ENCODE peak calls at places on chromosomes 1 and 21, in ten cellular contexts. One of them, this sample, is unnamed.

GRCh38 chr1:117017648-117018047 is 16.1 kb downstream of the CD101 start:
- DNase-seq in pancreas: no peak
- DNase-seq in T-helper 17 cell: no peak
- DNase-seq in activated CD8-positive, alpha-beta memory T cell treated with anti-CD3 and anti-CD28 coated beads, Interleukin-2, amount 50 U/mL, for 48 hours: no peak
- DNase-seq in stimulated activated CD4-positive, alpha-beta T cell treated with anti-CD3 and anti-CD28 coated beads, Interleukin-1b, Interleukin-23, amount 100 ng/mL, for 4 hours: no peak
- DNase-seq in A549: no peak
- DNase-seq in upper lobe of right lung: peak
- DNase-seq in PC-3: no peak
- DNase-seq in type B pancreatic cell: no peak
- DNase-seq in MCF 10A: no peak
- DNase-seq in this sample: no peak

GRCh38 chr1:169090900-169091311 is 15.6 kb upstream of the ATP1B1 start:
- DNase-seq in pancreas: no peak
- DNase-seq in T-helper 17 cell: no peak
- DNase-seq in activated CD8-positive, alpha-beta memory T cell treated with anti-CD3 and anti-CD28 coated beads, Interleukin-2, amount 50 U/mL, for 48 hours: no peak
- DNase-seq in stimulated activated CD4-positive, alpha-beta T cell treated with anti-CD3 and anti-CD28 coated beads, Interleukin-1b, Interleukin-23, amount 100 ng/mL, for 4 hours: no peak
- DNase-seq in A549: no peak
- DNase-seq in upper lobe of right lung: no peak
- DNase-seq in PC-3: no peak
- DNase-seq in type B pancreatic cell: no peak
- DNase-seq in MCF 10A: no peak
- DNase-seq in this sample: no peak

GRCh38 chr1:154703207-154703606 is 95.2 kb upstream of the ADAR start:
- DNase-seq in pancreas: no peak
- DNase-seq in T-helper 17 cell: no peak
- DNase-seq in activated CD8-positive, alpha-beta memory T cell treated with anti-CD3 and anti-CD28 coated beads, Interleukin-2, amount 50 U/mL, for 48 hours: no peak
- DNase-seq in stimulated activated CD4-positive, alpha-beta T cell treated with anti-CD3 and anti-CD28 coated beads, Interleukin-1b, Interleukin-23, amount 100 ng/mL, for 4 hours: no peak
- DNase-seq in A549: no peak
- DNase-seq in upper lobe of right lung: no peak
- DNase-seq in PC-3: peak
- DNase-seq in type B pancreatic cell: no peak
- DNase-seq in MCF 10A: peak
- DNase-seq in this sample: no peak

GRCh38 chr21:16070207-16070651 is 340.4 kb downstream of the USP25 start:
- DNase-seq in pancreas: no peak
- DNase-seq in T-helper 17 cell: no peak
- DNase-seq in activated CD8-positive, alpha-beta memory T cell treated with anti-CD3 and anti-CD28 coated beads, Interleukin-2, amount 50 U/mL, for 48 hours: no peak
- DNase-seq in stimulated activated CD4-positive, alpha-beta T cell treated with anti-CD3 and anti-CD28 coated beads, Interleukin-1b, Interleukin-23, amount 100 ng/mL, for 4 hours: no peak
- DNase-seq in A549: no peak
- DNase-seq in upper lobe of right lung: no peak
- DNase-seq in PC-3: peak
- DNase-seq in type B pancreatic cell: no peak
- DNase-seq in MCF 10A: no peak
- DNase-seq in this sample: peak

GRCh38 chr1:33435096-33435820 is 4.4 kb upstream of the PHC2 start:
- DNase-seq in pancreas: no peak
- DNase-seq in T-helper 17 cell: no peak
- DNase-seq in activated CD8-positive, alpha-beta memory T cell treated with anti-CD3 and anti-CD28 coated beads, Interleukin-2, amount 50 U/mL, for 48 hours: no peak
- DNase-seq in stimulated activated CD4-positive, alpha-beta T cell treated with anti-CD3 and anti-CD28 coated beads, Interleukin-1b, Interleukin-23, amount 100 ng/mL, for 4 hours: no peak
- DNase-seq in A549: no peak
- DNase-seq in upper lobe of right lung: no peak
- DNase-seq in PC-3: peak
- DNase-seq in type B pancreatic cell: no peak
- DNase-seq in MCF 10A: peak
- DNase-seq in this sample: peak

GRCh38 chr1:202798792-202799331 is 9.4 kb downstream of the KDM5B start:
- DNase-seq in pancreas: no peak
- DNase-seq in T-helper 17 cell: no peak
- DNase-seq in activated CD8-positive, alpha-beta memory T cell treated with anti-CD3 and anti-CD28 coated beads, Interleukin-2, amount 50 U/mL, for 48 hours: no peak
- DNase-seq in stimulated activated CD4-positive, alpha-beta T cell treated with anti-CD3 and anti-CD28 coated beads, Interleukin-1b, Interleukin-23, amount 100 ng/mL, for 4 hours: no peak
- DNase-seq in A549: no peak
- DNase-seq in upper lobe of right lung: no peak
- DNase-seq in PC-3: no peak
- DNase-seq in type B pancreatic cell: no peak
- DNase-seq in MCF 10A: no peak
- DNase-seq in this sample: no peak

GRCh38 chr1:59107916-59108315 is 189.0 kb upstream of the FGGY start:
- DNase-seq in pancreas: no peak
- DNase-seq in T-helper 17 cell: no peak
- DNase-seq in activated CD8-positive, alpha-beta memory T cell treated with anti-CD3 and anti-CD28 coated beads, Interleukin-2, amount 50 U/mL, for 48 hours: no peak
- DNase-seq in stimulated activated CD4-positive, alpha-beta T cell treated with anti-CD3 and anti-CD28 coated beads, Interleukin-1b, Interleukin-23, amount 100 ng/mL, for 4 hours: no peak
- DNase-seq in A549: no peak
- DNase-seq in upper lobe of right lung: no peak
- DNase-seq in PC-3: no peak
- DNase-seq in type B pancreatic cell: no peak
- DNase-seq in MCF 10A: no peak
- DNase-seq in this sample: no peak

GRCh38 chr1:59360170-59360569 is 63.3 kb downstream of the FGGY start:
- DNase-seq in pancreas: no peak
- DNase-seq in T-helper 17 cell: no peak
- DNase-seq in activated CD8-positive, alpha-beta memory T cell treated with anti-CD3 and anti-CD28 coated beads, Interleukin-2, amount 50 U/mL, for 48 hours: no peak
- DNase-seq in stimulated activated CD4-positive, alpha-beta T cell treated with anti-CD3 and anti-CD28 coated beads, Interleukin-1b, Interleukin-23, amount 100 ng/mL, for 4 hours: no peak
- DNase-seq in A549: peak
- DNase-seq in upper lobe of right lung: no peak
- DNase-seq in PC-3: peak
- DNase-seq in type B pancreatic cell: no peak
- DNase-seq in MCF 10A: peak
- DNase-seq in this sample: no peak

GRCh38 chr1:91761303-91761721 is 124.6 kb downstream of the TGFBR3 start:
- DNase-seq in pancreas: no peak
- DNase-seq in T-helper 17 cell: no peak
- DNase-seq in activated CD8-positive, alpha-beta memory T cell treated with anti-CD3 and anti-CD28 coated beads, Interleukin-2, amount 50 U/mL, for 48 hours: no peak
- DNase-seq in stimulated activated CD4-positive, alpha-beta T cell treated with anti-CD3 and anti-CD28 coated beads, Interleukin-1b, Interleukin-23, amount 100 ng/mL, for 4 hours: no peak
- DNase-seq in A549: no peak
- DNase-seq in upper lobe of right lung: no peak
- DNase-seq in PC-3: no peak
- DNase-seq in type B pancreatic cell: no peak
- DNase-seq in MCF 10A: no peak
- DNase-seq in this sample: no peak

GRCh38 chr1:149845416-149845815 is 54.0 kb upstream of the BOLA1 start:
- DNase-seq in pancreas: no peak
- DNase-seq in T-helper 17 cell: no peak
- DNase-seq in activated CD8-positive, alpha-beta memory T cell treated with anti-CD3 and anti-CD28 coated beads, Interleukin-2, amount 50 U/mL, for 48 hours: peak
- DNase-seq in stimulated activated CD4-positive, alpha-beta T cell treated with anti-CD3 and anti-CD28 coated beads, Interleukin-1b, Interleukin-23, amount 100 ng/mL, for 4 hours: no peak
- DNase-seq in A549: no peak
- DNase-seq in upper lobe of right lung: no peak
- DNase-seq in PC-3: no peak
- DNase-seq in type B pancreatic cell: no peak
- DNase-seq in MCF 10A: peak
- DNase-seq in this sample: no peak

GRCh38 chr1:210707300-210707699 is 378.6 kb downstream of the HHAT start:
- DNase-seq in pancreas: no peak
- DNase-seq in T-helper 17 cell: no peak
- DNase-seq in activated CD8-positive, alpha-beta memory T cell treated with anti-CD3 and anti-CD28 coated beads, Interleukin-2, amount 50 U/mL, for 48 hours: no peak
- DNase-seq in stimulated activated CD4-positive, alpha-beta T cell treated with anti-CD3 and anti-CD28 coated beads, Interleukin-1b, Interleukin-23, amount 100 ng/mL, for 4 hours: no peak
- DNase-seq in A549: no peak
- DNase-seq in upper lobe of right lung: no peak
- DNase-seq in PC-3: no peak
- DNase-seq in type B pancreatic cell: no peak
- DNase-seq in MCF 10A: no peak
- DNase-seq in this sample: no peak

GRCh38 chr1:67844988-67845387 is 11.7 kb upstream of the GNG12 start:
- DNase-seq in pancreas: no peak
- DNase-seq in T-helper 17 cell: no peak
- DNase-seq in activated CD8-positive, alpha-beta memory T cell treated with anti-CD3 and anti-CD28 coated beads, Interleukin-2, amount 50 U/mL, for 48 hours: no peak
- DNase-seq in stimulated activated CD4-positive, alpha-beta T cell treated with anti-CD3 and anti-CD28 coated beads, Interleukin-1b, Interleukin-23, amount 100 ng/mL, for 4 hours: no peak
- DNase-seq in A549: no peak
- DNase-seq in upper lobe of right lung: no peak
- DNase-seq in PC-3: no peak
- DNase-seq in type B pancreatic cell: no peak
- DNase-seq in MCF 10A: no peak
- DNase-seq in this sample: no peak

GRCh38 chr1:5944069-5944847 is 48.0 kb downstream of the NPHP4 start:
- DNase-seq in pancreas: no peak
- DNase-seq in T-helper 17 cell: no peak
- DNase-seq in activated CD8-positive, alpha-beta memory T cell treated with anti-CD3 and anti-CD28 coated beads, Interleukin-2, amount 50 U/mL, for 48 hours: peak
- DNase-seq in stimulated activated CD4-positive, alpha-beta T cell treated with anti-CD3 and anti-CD28 coated beads, Interleukin-1b, Interleukin-23, amount 100 ng/mL, for 4 hours: no peak
- DNase-seq in A549: no peak
- DNase-seq in upper lobe of right lung: peak
- DNase-seq in PC-3: no peak
- DNase-seq in type B pancreatic cell: peak
- DNase-seq in MCF 10A: no peak
- DNase-seq in this sample: no peak

GRCh38 chr1:50425376-50426107 is 2.3 kb upstream of the DMRTA2 start:
- DNase-seq in pancreas: no peak
- DNase-seq in T-helper 17 cell: no peak
- DNase-seq in activated CD8-positive, alpha-beta memory T cell treated with anti-CD3 and anti-CD28 coated beads, Interleukin-2, amount 50 U/mL, for 48 hours: no peak
- DNase-seq in stimulated activated CD4-positive, alpha-beta T cell treated with anti-CD3 and anti-CD28 coated beads, Interleukin-1b, Interleukin-23, amount 100 ng/mL, for 4 hours: no peak
- DNase-seq in A549: peak
- DNase-seq in upper lobe of right lung: no peak
- DNase-seq in PC-3: no peak
- DNase-seq in type B pancreatic cell: no peak
- DNase-seq in MCF 10A: no peak
- DNase-seq in this sample: no peak

GRCh38 chr1:174040387-174040786 is 18.2 kb upstream of the RC3H1 start:
- DNase-seq in pancreas: no peak
- DNase-seq in T-helper 17 cell: no peak
- DNase-seq in activated CD8-positive, alpha-beta memory T cell treated with anti-CD3 and anti-CD28 coated beads, Interleukin-2, amount 50 U/mL, for 48 hours: no peak
- DNase-seq in stimulated activated CD4-positive, alpha-beta T cell treated with anti-CD3 and anti-CD28 coated beads, Interleukin-1b, Interleukin-23, amount 100 ng/mL, for 4 hours: no peak
- DNase-seq in A549: peak
- DNase-seq in upper lobe of right lung: no peak
- DNase-seq in PC-3: peak
- DNase-seq in type B pancreatic cell: no peak
- DNase-seq in MCF 10A: peak
- DNase-seq in this sample: no peak

GRCh38 chr1:182299728-182300581 is 91.6 kb downstream of the GLUL start:
- DNase-seq in pancreas: peak
- DNase-seq in T-helper 17 cell: no peak
- DNase-seq in activated CD8-positive, alpha-beta memory T cell treated with anti-CD3 and anti-CD28 coated beads, Interleukin-2, amount 50 U/mL, for 48 hours: no peak
- DNase-seq in stimulated activated CD4-positive, alpha-beta T cell treated with anti-CD3 and anti-CD28 coated beads, Interleukin-1b, Interleukin-23, amount 100 ng/mL, for 4 hours: no peak
- DNase-seq in A549: no peak
- DNase-seq in upper lobe of right lung: peak
- DNase-seq in PC-3: no peak
- DNase-seq in type B pancreatic cell: no peak
- DNase-seq in MCF 10A: peak
- DNase-seq in this sample: no peak

GRCh38 chr1:150168960-150169565 is 19.3 kb downstream of the PLEKHO1 start:
- DNase-seq in pancreas: peak
- DNase-seq in T-helper 17 cell: peak
- DNase-seq in activated CD8-positive, alpha-beta memory T cell treated with anti-CD3 and anti-CD28 coated beads, Interleukin-2, amount 50 U/mL, for 48 hours: peak
- DNase-seq in stimulated activated CD4-positive, alpha-beta T cell treated with anti-CD3 and anti-CD28 coated beads, Interleukin-1b, Interleukin-23, amount 100 ng/mL, for 4 hours: peak
- DNase-seq in A549: peak
- DNase-seq in upper lobe of right lung: peak
- DNase-seq in PC-3: peak
- DNase-seq in type B pancreatic cell: no peak
- DNase-seq in MCF 10A: peak
- DNase-seq in this sample: peak

GRCh38 chr21:45403133-45403824 is 1.7 kb upstream of the COL18A1 start:
- DNase-seq in pancreas: no peak
- DNase-seq in T-helper 17 cell: no peak
- DNase-seq in activated CD8-positive, alpha-beta memory T cell treated with anti-CD3 and anti-CD28 coated beads, Interleukin-2, amount 50 U/mL, for 48 hours: no peak
- DNase-seq in stimulated activated CD4-positive, alpha-beta T cell treated with anti-CD3 and anti-CD28 coated beads, Interleukin-1b, Interleukin-23, amount 100 ng/mL, for 4 hours: no peak
- DNase-seq in A549: no peak
- DNase-seq in upper lobe of right lung: no peak
- DNase-seq in PC-3: peak
- DNase-seq in type B pancreatic cell: no peak
- DNase-seq in MCF 10A: peak
- DNase-seq in this sample: no peak

GRCh38 chr1:33985166-33985565 is 121.3 kb downstream of the HMGB4 start:
- DNase-seq in pancreas: no peak
- DNase-seq in T-helper 17 cell: no peak
- DNase-seq in activated CD8-positive, alpha-beta memory T cell treated with anti-CD3 and anti-CD28 coated beads, Interleukin-2, amount 50 U/mL, for 48 hours: no peak
- DNase-seq in stimulated activated CD4-positive, alpha-beta T cell treated with anti-CD3 and anti-CD28 coated beads, Interleukin-1b, Interleukin-23, amount 100 ng/mL, for 4 hours: no peak
- DNase-seq in A549: no peak
- DNase-seq in upper lobe of right lung: no peak
- DNase-seq in PC-3: no peak
- DNase-seq in type B pancreatic cell: no peak
- DNase-seq in MCF 10A: peak
- DNase-seq in this sample: no peak

GRCh38 chr1:31811605-31812004 is 4.2 kb downstream of the SPOCD1 start:
- DNase-seq in pancreas: no peak
- DNase-seq in T-helper 17 cell: no peak
- DNase-seq in activated CD8-positive, alpha-beta memory T cell treated with anti-CD3 and anti-CD28 coated beads, Interleukin-2, amount 50 U/mL, for 48 hours: peak
- DNase-seq in stimulated activated CD4-positive, alpha-beta T cell treated with anti-CD3 and anti-CD28 coated beads, Interleukin-1b, Interleukin-23, amount 100 ng/mL, for 4 hours: no peak
- DNase-seq in A549: peak
- DNase-seq in upper lobe of right lung: no peak
- DNase-seq in PC-3: no peak
- DNase-seq in type B pancreatic cell: no peak
- DNase-seq in MCF 10A: no peak
- DNase-seq in this sample: peak

GRCh38 chr1:72009170-72009569 is 273.2 kb downstream of the NEGR1 start:
- DNase-seq in pancreas: no peak
- DNase-seq in T-helper 17 cell: no peak
- DNase-seq in activated CD8-positive, alpha-beta memory T cell treated with anti-CD3 and anti-CD28 coated beads, Interleukin-2, amount 50 U/mL, for 48 hours: no peak
- DNase-seq in stimulated activated CD4-positive, alpha-beta T cell treated with anti-CD3 and anti-CD28 coated beads, Interleukin-1b, Interleukin-23, amount 100 ng/mL, for 4 hours: no peak
- DNase-seq in A549: no peak
- DNase-seq in upper lobe of right lung: no peak
- DNase-seq in PC-3: no peak
- DNase-seq in type B pancreatic cell: no peak
- DNase-seq in MCF 10A: no peak
- DNase-seq in this sample: no peak

GRCh38 chr1:153260980-153261792 is 1.7 kb downstream of the LORICRIN start:
- DNase-seq in pancreas: peak
- DNase-seq in T-helper 17 cell: peak
- DNase-seq in activated CD8-positive, alpha-beta memory T cell treated with anti-CD3 and anti-CD28 coated beads, Interleukin-2, amount 50 U/mL, for 48 hours: peak
- DNase-seq in stimulated activated CD4-positive, alpha-beta T cell treated with anti-CD3 and anti-CD28 coated beads, Interleukin-1b, Interleukin-23, amount 100 ng/mL, for 4 hours: peak
- DNase-seq in A549: no peak
- DNase-seq in upper lobe of right lung: peak
- DNase-seq in PC-3: no peak
- DNase-seq in type B pancreatic cell: no peak
- DNase-seq in MCF 10A: no peak
- DNase-seq in this sample: no peak

GRCh38 chr1:45299981-45300668 is 26.6 kb upstream of the HPDL start:
- DNase-seq in pancreas: peak
- DNase-seq in T-helper 17 cell: no peak
- DNase-seq in activated CD8-positive, alpha-beta memory T cell treated with anti-CD3 and anti-CD28 coated beads, Interleukin-2, amount 50 U/mL, for 48 hours: no peak
- DNase-seq in stimulated activated CD4-positive, alpha-beta T cell treated with anti-CD3 and anti-CD28 coated beads, Interleukin-1b, Interleukin-23, amount 100 ng/mL, for 4 hours: no peak
- DNase-seq in A549: peak
- DNase-seq in upper lobe of right lung: no peak
- DNase-seq in PC-3: peak
- DNase-seq in type B pancreatic cell: no peak
- DNase-seq in MCF 10A: peak
- DNase-seq in this sample: no peak

GRCh38 chr1:248009681-248010080 is 3.8 kb upstream of the OR2L5 start:
- DNase-seq in pancreas: no peak
- DNase-seq in T-helper 17 cell: no peak
- DNase-seq in activated CD8-positive, alpha-beta memory T cell treated with anti-CD3 and anti-CD28 coated beads, Interleukin-2, amount 50 U/mL, for 48 hours: no peak
- DNase-seq in stimulated activated CD4-positive, alpha-beta T cell treated with anti-CD3 and anti-CD28 coated beads, Interleukin-1b, Interleukin-23, amount 100 ng/mL, for 4 hours: no peak
- DNase-seq in A549: no peak
- DNase-seq in upper lobe of right lung: no peak
- DNase-seq in PC-3: no peak
- DNase-seq in type B pancreatic cell: no peak
- DNase-seq in MCF 10A: no peak
- DNase-seq in this sample: no peak

GRCh38 chr1:178645157-178645825 is 79.8 kb upstream of the RALGPS2 start:
- DNase-seq in pancreas: no peak
- DNase-seq in T-helper 17 cell: no peak
- DNase-seq in activated CD8-positive, alpha-beta memory T cell treated with anti-CD3 and anti-CD28 coated beads, Interleukin-2, amount 50 U/mL, for 48 hours: no peak
- DNase-seq in stimulated activated CD4-positive, alpha-beta T cell treated with anti-CD3 and anti-CD28 coated beads, Interleukin-1b, Interleukin-23, amount 100 ng/mL, for 4 hours: no peak
- DNase-seq in A549: no peak
- DNase-seq in upper lobe of right lung: no peak
- DNase-seq in PC-3: no peak
- DNase-seq in type B pancreatic cell: no peak
- DNase-seq in MCF 10A: no peak
- DNase-seq in this sample: no peak

GRCh38 chr1:60971330-60971729 is 111.0 kb upstream of the NFIA start:
- DNase-seq in pancreas: no peak
- DNase-seq in T-helper 17 cell: no peak
- DNase-seq in activated CD8-positive, alpha-beta memory T cell treated with anti-CD3 and anti-CD28 coated beads, Interleukin-2, amount 50 U/mL, for 48 hours: no peak
- DNase-seq in stimulated activated CD4-positive, alpha-beta T cell treated with anti-CD3 and anti-CD28 coated beads, Interleukin-1b, Interleukin-23, amount 100 ng/mL, for 4 hours: no peak
- DNase-seq in A549: no peak
- DNase-seq in upper lobe of right lung: no peak
- DNase-seq in PC-3: no peak
- DNase-seq in type B pancreatic cell: no peak
- DNase-seq in MCF 10A: no peak
- DNase-seq in this sample: no peak

GRCh38 chr1:183022202-183023145 is 746 bp upstream of the LAMC1 start:
- DNase-seq in pancreas: peak
- DNase-seq in T-helper 17 cell: no peak
- DNase-seq in activated CD8-positive, alpha-beta memory T cell treated with anti-CD3 and anti-CD28 coated beads, Interleukin-2, amount 50 U/mL, for 48 hours: peak
- DNase-seq in stimulated activated CD4-positive, alpha-beta T cell treated with anti-CD3 and anti-CD28 coated beads, Interleukin-1b, Interleukin-23, amount 100 ng/mL, for 4 hours: no peak
- DNase-seq in A549: peak
- DNase-seq in upper lobe of right lung: peak
- DNase-seq in PC-3: peak
- DNase-seq in type B pancreatic cell: peak
- DNase-seq in MCF 10A: peak
- DNase-seq in this sample: peak

GRCh38 chr1:219666242-219666641 is 53.3 kb upstream of the ZC3H11B start:
- DNase-seq in pancreas: no peak
- DNase-seq in T-helper 17 cell: no peak
- DNase-seq in activated CD8-positive, alpha-beta memory T cell treated with anti-CD3 and anti-CD28 coated beads, Interleukin-2, amount 50 U/mL, for 48 hours: no peak
- DNase-seq in stimulated activated CD4-positive, alpha-beta T cell treated with anti-CD3 and anti-CD28 coated beads, Interleukin-1b, Interleukin-23, amount 100 ng/mL, for 4 hours: no peak
- DNase-seq in A549: no peak
- DNase-seq in upper lobe of right lung: no peak
- DNase-seq in PC-3: peak
- DNase-seq in type B pancreatic cell: no peak
- DNase-seq in MCF 10A: peak
- DNase-seq in this sample: peak

This sample was measured in anterior cingulate cortex.